ENCODE peak calls at places on chromosomes 3 and 15, in five cellular contexts. One of them, this sample, is unnamed. For H3K9me3, the result is how much of the 10 kb centered on the place peaks cover.

GRCh38 chr3:31532587-31533168 is at the start of gene STT3B:
- DNase-seq in keratinocyte: no peak
- DNase-seq in left ventricle myocardium inferior: peak
- DNase-seq in colonic mucosa: peak
- DNase-seq in stomach: peak
- DNase-seq in this sample: peak

GRCh38 chr3:158569717-158570244 is 1.2 kb upstream of the MLF1 start:
- DNase-seq in left ventricle myocardium inferior: no peak
- DNase-seq in keratinocyte: no peak
- DNase-seq in colonic mucosa: no peak
- DNase-seq in stomach: no peak
- DNase-seq in this sample: peak

GRCh38 chr3:3705090-3705775 is 94.0 kb upstream of the LRRN1 start:
- DNase-seq in keratinocyte: no peak
- DNase-seq in left ventricle myocardium inferior: peak
- DNase-seq in colonic mucosa: no peak
- DNase-seq in stomach: no peak
- DNase-seq in this sample: no peak

GRCh38 chr15:88622605-88622975 is 1.4 kb downstream of the AEN start:
- DNase-seq in stomach: no peak
- DNase-seq in keratinocyte: no peak
- DNase-seq in left ventricle myocardium inferior: no peak
- DNase-seq in colonic mucosa: no peak
- DNase-seq in this sample: no peak

GRCh38 chr3:153069598-153069997 is 92.4 kb upstream of the RAP2B start:
- DNase-seq in keratinocyte: no peak
- DNase-seq in stomach: no peak
- DNase-seq in colonic mucosa: no peak
- DNase-seq in left ventricle myocardium inferior: no peak
- DNase-seq in this sample: no peak

GRCh38 chr3:186790261-186790981 is 7.0 kb downstream of the EIF4A2 start:
- DNase-seq in left ventricle myocardium inferior: no peak
- DNase-seq in keratinocyte: no peak
- DNase-seq in stomach: no peak
- DNase-seq in colonic mucosa: no peak
- DNase-seq in this sample: no peak

GRCh38 chr15:82307714-82308081 is 41.6 kb downstream of the GOLGA6L10 start:
- DNase-seq in left ventricle myocardium inferior: no peak
- DNase-seq in stomach: no peak
- DNase-seq in keratinocyte: no peak
- DNase-seq in colonic mucosa: no peak
- DNase-seq in this sample: no peak

GRCh38 chr3:8663177-8664061 is 18.8 kb upstream of the SSUH2 start:
- DNase-seq in left ventricle myocardium inferior: peak
- DNase-seq in keratinocyte: no peak
- DNase-seq in stomach: peak
- DNase-seq in colonic mucosa: peak
- DNase-seq in this sample: peak

GRCh38 chr15:49190586-49190985 is 20.5 kb downstream of the GALK2 start:
- DNase-seq in left ventricle myocardium inferior: no peak
- DNase-seq in colonic mucosa: no peak
- DNase-seq in stomach: no peak
- DNase-seq in keratinocyte: no peak
- DNase-seq in this sample: no peak

GRCh38 chr3:67329358-67329757 is 325.1 kb downstream of the SUCLG2 start:
- DNase-seq in stomach: no peak
- DNase-seq in left ventricle myocardium inferior: no peak
- DNase-seq in colonic mucosa: no peak
- DNase-seq in keratinocyte: no peak
- DNase-seq in this sample: no peak

DNA sequence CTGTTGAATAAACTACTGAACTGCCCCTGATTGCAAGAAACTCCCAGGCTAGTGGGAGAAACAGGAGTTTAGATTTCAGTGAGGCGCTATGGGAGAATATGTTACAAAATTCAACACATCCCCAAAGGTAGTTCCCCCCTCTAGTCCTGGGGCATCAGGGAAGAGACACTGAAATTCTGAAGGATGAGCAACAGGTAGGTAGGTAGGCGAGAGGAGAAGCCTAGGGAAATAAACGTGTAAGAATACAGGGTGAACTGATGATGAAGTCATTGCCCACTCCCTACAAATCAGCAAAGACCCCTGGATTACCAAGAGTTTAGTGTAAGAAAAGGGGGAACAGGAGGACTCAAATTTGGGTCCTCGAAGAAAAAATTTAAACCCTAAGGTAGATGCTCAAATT is 46.3 kb upstream of the RORA start:
- DNase-seq in colonic mucosa: no peak
- DNase-seq in stomach: no peak
- DNase-seq in left ventricle myocardium inferior: no peak
- DNase-seq in keratinocyte: no peak
- DNase-seq in this sample: no peak
- H3K9me3 ChIP-seq in colonic mucosa: under half
- H3K9me3 ChIP-seq in stomach: under half
- H3K9me3 ChIP-seq in left ventricle myocardium inferior: under half
- H3K9me3 ChIP-seq in keratinocyte: under half
- H3K9me3 ChIP-seq in this sample: under half

DNA sequence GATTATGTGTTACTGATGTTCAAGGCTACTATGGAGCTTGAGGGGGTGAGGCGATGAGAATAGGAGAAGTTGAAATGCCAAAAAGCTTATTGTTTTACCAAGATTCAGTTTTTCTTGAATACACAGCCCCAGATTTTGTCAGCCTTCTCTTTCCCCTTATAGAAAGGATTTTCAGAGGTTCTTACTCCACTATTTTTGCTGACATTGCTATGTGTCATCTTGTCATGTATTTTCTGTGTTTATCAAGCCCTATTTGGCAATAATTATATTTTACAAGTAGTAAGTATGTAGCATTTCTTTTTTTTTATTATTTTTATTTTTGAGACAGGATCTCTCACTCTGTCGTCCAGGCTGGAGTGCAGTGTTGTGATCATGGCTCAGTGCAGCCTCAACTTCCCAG is 133.1 kb downstream of the ATG7 start:
- DNase-seq in stomach: no peak
- DNase-seq in left ventricle myocardium inferior: no peak
- DNase-seq in colonic mucosa: no peak
- DNase-seq in keratinocyte: no peak
- DNase-seq in this sample: no peak
- H3K9me3 ChIP-seq in stomach: under half
- H3K9me3 ChIP-seq in left ventricle myocardium inferior: under half
- H3K9me3 ChIP-seq in colonic mucosa: under half
- H3K9me3 ChIP-seq in keratinocyte: under half
- H3K9me3 ChIP-seq in this sample: under half

GRCh38 chr3:130918328-130918727 is 24.4 kb downstream of the ATP2C1 start:
- DNase-seq in stomach: no peak
- DNase-seq in keratinocyte: no peak
- DNase-seq in left ventricle myocardium inferior: no peak
- DNase-seq in colonic mucosa: no peak
- DNase-seq in this sample: peak
- H3K9me3 ChIP-seq in stomach: under half
- H3K9me3 ChIP-seq in keratinocyte: under half
- H3K9me3 ChIP-seq in left ventricle myocardium inferior: under half
- H3K9me3 ChIP-seq in colonic mucosa: under half
- H3K9me3 ChIP-seq in this sample: under half

DNA sequence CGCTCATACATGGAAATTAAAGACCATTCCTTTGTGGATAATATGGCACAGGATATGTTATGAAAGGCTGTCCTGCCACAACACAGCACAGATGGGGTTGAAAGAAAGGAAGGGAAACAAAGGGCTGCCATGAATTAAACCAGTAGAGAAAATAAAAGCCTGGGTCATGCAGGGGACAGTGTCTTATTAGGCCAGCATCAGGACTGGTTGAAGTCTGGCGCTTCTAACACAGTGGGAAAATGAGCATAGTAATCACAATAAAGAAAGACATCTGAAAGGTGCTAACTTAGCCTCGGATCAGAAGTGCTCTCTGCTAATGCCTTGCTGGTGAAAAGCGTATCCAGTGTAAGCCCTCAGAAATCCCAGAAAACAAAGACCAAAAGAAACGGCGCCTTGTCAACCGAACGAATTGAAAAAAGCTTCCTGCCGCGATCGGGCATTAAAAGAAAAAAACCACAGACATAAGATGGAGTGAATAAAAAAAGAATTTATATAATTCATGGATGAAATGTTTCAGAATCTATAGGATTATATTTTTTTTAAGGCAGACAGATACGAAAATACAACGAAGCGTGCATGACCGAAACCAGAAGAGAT is 578 bp upstream of the MKRN3 start:
- DNase-seq in left ventricle myocardium inferior: no peak
- DNase-seq in colonic mucosa: no peak
- DNase-seq in keratinocyte: no peak
- DNase-seq in stomach: no peak
- DNase-seq in this sample: no peak
- H3K9me3 ChIP-seq in left ventricle myocardium inferior: under half
- H3K9me3 ChIP-seq in colonic mucosa: under half
- H3K9me3 ChIP-seq in keratinocyte: under half
- H3K9me3 ChIP-seq in stomach: under half
- H3K9me3 ChIP-seq in this sample: under half